ENCODE peak calls at places on chromosomes 7 and 10, in four cellular contexts. E, O, S and C are unnamed samples.

GRCh38 chr10:125396651-125397050 is 236.3 kb upstream of the CTBP2 start:
- DNase-seq in S (no peak), O (no peak), E (no peak), C (no peak)

GRCh38 chr10:60282771-60283353 is 106.8 kb downstream of the ANK3 start:
- DNase-seq in S (no peak), E (no peak), O (peak; percentile 66), C (peak; percentile 28)

GRCh38 chr10:70232155-70232858 is 922 bp downstream of the PPA1 start:
- DNase-seq in S (no peak), E (peak; percentile 54), O (peak; percentile 71), C (peak; percentile 36)

GRCh38 chr7:80218723-80219122 is 84.1 kb downstream of the GNAI1 start:
- DNase-seq in O (peak; percentile 40), E (no peak), S (no peak), C (peak; percentile 40)

GRCh38 chr10:13016413-13016812 is 14.9 kb upstream of the CCDC3 start:
- DNase-seq in O (no peak), S (no peak), E (no peak), C (no peak)

GRCh38 chr10:78524342-78524741 is 490.7 kb downstream of the RPS24 start:
- DNase-seq in O (no peak), S (no peak), E (no peak), C (no peak)

GRCh38 chr7:66929170-66929569 is 8.1 kb downstream of the TMEM248 start:
- DNase-seq in S (no peak), O (no peak), E (no peak), C (no peak)

GRCh38 chr10:74255214-74255613 is 104.2 kb downstream of the ADK start:
- DNase-seq in O (no peak), S (no peak), E (no peak), C (no peak)

GRCh38 chr10:128512767-128513166 is 386.5 kb upstream of the MKI67 start:
- DNase-seq in S (no peak), E (no peak), O (no peak), C (no peak)

GRCh38 chr7:105015631-105015965 is 1.6 kb downstream of the KMT2E start:
- DNase-seq in E (peak; percentile 50), S (no peak), O (no peak), C (no peak)

GRCh38 chr10:31694929-31695837 is 233.4 kb downstream of the ARHGAP12 start:
- DNase-seq in S (no peak), E (no peak), O (no peak), C (no peak)

GRCh38 chr7:134315679-134316538 is 821 bp downstream of the SLC35B4 start:
- DNase-seq in E (peak; percentile 22), O (no peak), S (no peak), C (peak; percentile 42)

GRCh38 chr10:13758302-13758701 is 171.5 kb downstream of the PRPF18 start:
- DNase-seq in O (no peak), S (no peak), E (no peak), C (no peak)

GRCh38 chr10:48491422-48492139 is 113.3 kb downstream of the ARHGAP22 start:
- DNase-seq in E (no peak), S (no peak), O (no peak), C (no peak)

GRCh38 chr7:128810473-128810872 is 18.7 kb downstream of the CCDC136 start:
- DNase-seq in E (no peak), O (no peak), S (no peak), C (no peak)

GRCh38 chr7:138752568-138753518 is 45.0 kb upstream of the TMEM213 start:
- DNase-seq in E (no peak), S (peak; percentile 38), O (peak; percentile 92), C (peak; percentile 26)

GRCh38 chr7:144769352-144769751 is 66.5 kb downstream of the TPK1 start:
- DNase-seq in E (no peak), O (no peak), S (no peak), C (no peak)

GRCh38 chr10:338176-339037 is 203.2 kb downstream of the ZMYND11 start:
- DNase-seq in O (no peak), E (no peak), S (no peak), C (peak; percentile 41)

GRCh38 chr7:11427686-11428273 is 404.2 kb downstream of the THSD7A start:
- DNase-seq in E (peak; percentile 31), S (no peak), O (peak; percentile 27), C (peak; percentile 76)

GRCh38 chr10:101840741-101841453 is 2.7 kb downstream of the KCNIP2 start:
- DNase-seq in O (peak; percentile 62), S (no peak), E (peak; percentile 69), C (peak; percentile 86)

GRCh38 chr10:68180490-68180889 is 51.4 kb downstream of the ATOH7 start:
- DNase-seq in O (no peak), E (no peak), S (no peak), C (no peak)

GRCh38 chr10:6929157-6929830 is 349.2 kb upstream of the PRKCQ start:
- DNase-seq in O (no peak), S (no peak), E (no peak), C (no peak)

GRCh38 chr7:131633342-131633843 is 77.0 kb upstream of the PODXL start:
- DNase-seq in E (no peak), S (no peak), O (no peak), C (peak; percentile 78)

GRCh38 chr7:16561943-16562342 is 35.3 kb downstream of the LRRC72 start:
- DNase-seq in E (no peak), O (no peak), S (no peak), C (no peak)

GRCh38 chr7:82755705-82756551 is 312.4 kb upstream of the CACNA2D1 start:
- DNase-seq in O (no peak), S (no peak), E (no peak), C (no peak)

GRCh38 chr10:95758351-95759025 is 2.5 kb downstream of the ENTPD1 start:
- DNase-seq in O (no peak), S (peak; percentile 92), E (peak; percentile 8), C (peak; percentile 4)

GRCh38 chr10:95759233-95759826 is 3.4 kb downstream of the ENTPD1 start:
- DNase-seq in E (no peak), S (no peak), O (no peak), C (no peak)

GRCh38 chr10:95755511-95756004 is 405 bp upstream of the ENTPD1 start:
- DNase-seq in E (no peak), O (peak; percentile 6), S (peak; percentile 90), C (peak; percentile 31)

GRCh38 chr10:95756061-95756751 is at the start of gene ENTPD1:
- DNase-seq in O (no peak), S (peak; percentile 48), E (no peak), C (no peak)

GRCh38 chr10:95756796-95757657 is 1.1 kb downstream of the ENTPD1 start:
- DNase-seq in S (peak; percentile 48), O (no peak), E (no peak), C (no peak)
- TF ChIP-seq CHD4 in S (no peak), O (no peak), E (no peak), C (no peak)

GRCh38 chr10:26468291-26468690 is 30.1 kb downstream of the APBB1IP start:
- DNase-seq in S (no peak), O (peak; percentile 41), E (no peak), C (peak; percentile 35)

GRCh38 chr10:26472440-26472778 is 34.3 kb downstream of the APBB1IP start:
- DNase-seq in S (no peak), O (no peak), E (no peak), C (no peak)

GRCh38 chr10:26467639-26468038 is 29.5 kb downstream of the APBB1IP start:
- DNase-seq in E (no peak), O (no peak), S (no peak), C (no peak)

GRCh38 chr10:26464632-26465280 is 26.6 kb downstream of the APBB1IP start:
- DNase-seq in O (no peak), S (no peak), E (no peak), C (no peak)

GRCh38 chr10:26468691-26469090 is 30.6 kb downstream of the APBB1IP start:
- DNase-seq in S (no peak), E (no peak), O (no peak), C (no peak)
- TF ChIP-seq CHD4 in S (no peak), E (no peak), O (no peak), C (no peak)

GRCh38 chr7:150401861-150402631 is 22.9 kb downstream of the ZNF775 start:
- DNase-seq in E (no peak), S (no peak), O (no peak), C (no peak)

GRCh38 chr7:150403376-150404171 is 24.4 kb downstream of the ZNF775 start:
- DNase-seq in S (no peak), O (no peak), E (no peak), C (no peak)

GRCh38 chr7:150401424-150401790 is 22.3 kb downstream of the ZNF775 start:
- DNase-seq in E (no peak), S (no peak), O (no peak), C (no peak)

GRCh38 chr7:150404172-150404784 is 25.1 kb downstream of the ZNF775 start:
- DNase-seq in O (no peak), S (no peak), E (no peak), C (no peak)

DNA sequence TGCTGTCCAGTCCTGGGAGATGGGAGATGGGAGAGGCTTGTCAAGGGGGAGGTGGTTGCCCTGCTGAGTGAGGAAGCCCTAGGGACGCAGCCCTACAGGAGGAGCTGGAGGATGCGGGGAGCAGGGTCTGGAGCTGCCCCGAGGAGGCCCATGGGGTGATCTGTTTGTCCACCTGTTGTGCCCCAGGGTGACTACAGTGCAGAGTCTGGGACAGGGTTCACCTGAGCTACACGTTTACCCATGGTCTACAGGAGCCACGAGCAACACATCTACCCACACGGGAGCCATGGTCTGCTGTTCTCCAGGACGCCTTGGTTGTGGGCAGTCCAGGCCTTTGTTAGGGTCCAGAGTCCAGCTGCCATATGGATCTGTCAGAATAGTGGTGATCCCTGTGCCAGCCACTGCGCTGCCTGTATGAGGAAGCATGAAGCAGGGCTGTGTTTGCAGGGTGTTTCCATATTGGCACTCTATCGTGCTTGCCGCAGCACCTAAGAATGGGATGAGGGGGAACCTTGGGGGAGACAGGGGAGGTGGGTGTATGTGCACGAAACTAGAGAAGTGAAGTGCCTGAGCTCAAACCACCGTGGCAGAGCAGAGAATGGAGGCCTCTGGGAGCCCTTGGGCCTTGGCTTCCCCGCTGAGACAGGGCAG is 23.7 kb downstream of the ZNF775 start:
- DNase-seq in E (no peak), S (no peak), O (peak; percentile 76), C (no peak)
- TF ChIP-seq CHD4 in E (no peak), S (no peak), O (peak; percentile 32), C (no peak)

GRCh38 chr10:122499491-122499941 is 38.2 kb downstream of the HTRA1 start:
- DNase-seq in E (no peak), O (no peak), S (no peak), C (no peak)
- TF ChIP-seq CHD4 in E (no peak), O (no peak), S (no peak), C (no peak)

GRCh38 chr10:85315657-85316056 is 987.3 kb downstream of the CCSER2 start:
- DNase-seq in O (no peak), E (no peak), S (no peak), C (no peak)

GRCh38 chr10:85319826-85320225 is 991.4 kb downstream of the CCSER2 start:
- DNase-seq in E (no peak), O (no peak), S (no peak), C (no peak)

GRCh38 chr10:85317827-85318226 is 989.4 kb downstream of the CCSER2 start:
- DNase-seq in O (no peak), E (no peak), S (no peak), C (no peak)

GRCh38 chr10:85319150-85319549 is 990.8 kb downstream of the CCSER2 start:
- DNase-seq in O (no peak), E (no peak), S (no peak), C (peak; percentile 9)
- TF ChIP-seq CHD4 in O (no peak), E (no peak), S (no peak), C (no peak)

DNA sequence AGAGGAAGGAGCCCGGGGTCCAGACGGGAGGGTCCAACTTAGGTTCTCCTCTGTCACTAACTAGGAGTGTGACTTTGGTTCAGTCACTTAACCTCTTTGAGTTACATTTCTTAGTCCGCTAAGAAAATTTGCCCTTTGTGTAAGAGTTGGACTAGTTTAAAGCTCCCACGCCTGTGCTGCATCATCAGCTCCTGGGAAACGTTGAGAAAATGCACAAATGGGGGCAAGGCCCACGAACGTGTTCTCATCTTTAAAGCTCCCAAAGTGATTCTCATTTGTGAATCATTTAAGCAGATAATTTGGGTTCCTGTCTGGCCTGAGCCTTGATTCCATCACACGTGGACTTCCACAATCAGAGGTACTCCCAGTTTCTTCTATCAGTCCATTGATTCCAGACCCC is 6.3 kb downstream of the ZNF467 start:
- DNase-seq in O (no peak), E (no peak), S (no peak), C (no peak)
- TF ChIP-seq CHD4 in O (no peak), E (no peak), S (no peak), C (no peak)